ENCODE peak calls at places on chromosomes 1 and 21, in four cellular contexts. W, F, Z and U are unnamed samples.

GRCh38 chr1:174968750-174969244 is 30.9 kb upstream of the CACYBP start:
- DNase-seq in W (no peak), Z (peak), F (peak), U (no peak)

GRCh38 chr1:113233441-113233840 is 156.9 kb upstream of the MAGI3 start:
- DNase-seq in F (no peak), Z (no peak), W (no peak), U (no peak)

GRCh38 chr1:64295566-64295965 is 92.1 kb downstream of the UBE2U start:
- DNase-seq in Z (no peak), F (no peak), W (no peak), U (no peak)

GRCh38 chr21:42179316-42179715 is 39.6 kb upstream of the ABCG1 start:
- DNase-seq in F (no peak), W (no peak), Z (no peak), U (no peak)

GRCh38 chr1:25023826-25024225 is 93.8 kb upstream of the RUNX3 start:
- DNase-seq in W (no peak), F (no peak), Z (no peak), U (no peak)

GRCh38 chr1:171965802-171966201 is 124.5 kb downstream of the DNM3 start:
- DNase-seq in W (no peak), Z (peak), F (peak), U (no peak)

GRCh38 chr1:20233866-20234265 is 47.5 kb upstream of the PLA2G2C start:
- DNase-seq in F (no peak), Z (no peak), W (no peak), U (no peak)

GRCh38 chr1:19683351-19683750 is 18.7 kb downstream of the HTR6 start:
- DNase-seq in Z (peak), F (no peak), W (no peak), U (no peak)

GRCh38 chr21:42655797-42656770 is 2.7 kb downstream of the PDE9A start:
- DNase-seq in W (no peak), F (no peak), Z (no peak), U (no peak)

GRCh38 chr1:190373705-190374336 is 103.8 kb downstream of the BRINP3 start:
- DNase-seq in W (no peak), Z (peak), F (no peak), U (no peak)

GRCh38 chr1:183164350-183164749 is 21.7 kb upstream of the LAMC2 start:
- DNase-seq in F (peak), W (no peak), Z (peak), U (no peak)

GRCh38 chr1:32062867-32063230 is 9.9 kb upstream of the TMEM39B start:
- DNase-seq in Z (peak), F (no peak), W (no peak), U (no peak)

GRCh38 chr1:17097787-17098186 is 21.5 kb downstream of the PADI2 start:
- DNase-seq in F (no peak), Z (no peak), W (no peak), U (no peak)

GRCh38 chr1:14787604-14788003 is 189.1 kb downstream of the KAZN start:
- DNase-seq in F (no peak), Z (no peak), W (no peak), U (no peak)

GRCh38 chr1:245411245-245411644 is 256.5 kb downstream of the KIF26B start:
- DNase-seq in F (peak), Z (no peak), W (no peak), U (no peak)

GRCh38 chr1:218209351-218209861 is 75.7 kb upstream of the RRP15 start:
- DNase-seq in F (peak), W (no peak), Z (peak), U (peak)

GRCh38 chr1:196209983-196210382 is 398.3 kb downstream of the KCNT2 start:
- DNase-seq in W (no peak), F (no peak), Z (peak), U (peak)

GRCh38 chr1:113517346-113517745 is 127.0 kb downstream of the MAGI3 start:
- DNase-seq in Z (no peak), W (no peak), F (no peak), U (no peak)

GRCh38 chr1:46519209-46519608 is 29.6 kb downstream of the DMBX1 start:
- DNase-seq in F (no peak), W (no peak), Z (peak), U (no peak)

GRCh38 chr21:25938673-25939395 is 204.1 kb downstream of the GABPA start:
- DNase-seq in W (no peak), F (no peak), Z (no peak), U (no peak)

GRCh38 chr1:200136384-200136783 is 108.9 kb downstream of the NR5A2 start:
- DNase-seq in W (no peak), F (no peak), Z (no peak), U (no peak)

GRCh38 chr1:78035121-78035520 is 10.6 kb upstream of the GIPC2 start:
- DNase-seq in F (no peak), Z (no peak), W (no peak), U (peak)

GRCh38 chr1:205961405-205961804 is 18.1 kb upstream of the SLC26A9 start:
- DNase-seq in F (no peak), W (no peak), Z (peak), U (peak)

GRCh38 chr1:71783096-71783495 is 499.2 kb downstream of the NEGR1 start:
- DNase-seq in Z (no peak), W (no peak), F (no peak), U (no peak)

GRCh38 chr1:30263405-30263804 is 460.0 kb downstream of the MATN1 start:
- DNase-seq in W (no peak), Z (no peak), F (no peak), U (no peak)